ENCODE peak calls at places on chromosomes 3 and 15, in five cellular contexts. One of them, this sample, is unnamed.

GRCh38 chr15:32767236-32767635 is 49.4 kb downstream of the GREM1 start:
- DNase-seq in tibial artery: no peak
- DNase-seq in neural progenitor cell: no peak
- DNase-seq in 8988T: no peak
- DNase-seq in AG10803: no peak
- DNase-seq in this sample: no peak

GRCh38 chr3:66638717-66639116 is 137.9 kb upstream of the LRIG1 start:
- DNase-seq in tibial artery: no peak
- DNase-seq in neural progenitor cell: peak
- DNase-seq in 8988T: no peak
- DNase-seq in AG10803: no peak
- DNase-seq in this sample: no peak

GRCh38 chr3:126910231-126910630 is 72.7 kb upstream of the PLXNA1 start:
- DNase-seq in tibial artery: no peak
- DNase-seq in neural progenitor cell: no peak
- DNase-seq in 8988T: no peak
- DNase-seq in AG10803: no peak
- DNase-seq in this sample: no peak

GRCh38 chr3:151051533-151051932 is 33.9 kb upstream of the MED12L start:
- DNase-seq in tibial artery: no peak
- DNase-seq in neural progenitor cell: no peak
- DNase-seq in 8988T: no peak
- DNase-seq in AG10803: no peak
- DNase-seq in this sample: no peak

GRCh38 chr15:72796515-72797337 is 13.2 kb upstream of the ADPGK start:
- DNase-seq in tibial artery: peak
- DNase-seq in neural progenitor cell: peak
- DNase-seq in 8988T: peak
- DNase-seq in AG10803: peak
- DNase-seq in this sample: no peak

GRCh38 chr3:174784206-174784934 is 74.8 kb upstream of the NAALADL2 start:
- DNase-seq in tibial artery: no peak
- DNase-seq in neural progenitor cell: no peak
- DNase-seq in 8988T: no peak
- DNase-seq in AG10803: no peak
- DNase-seq in this sample: no peak

GRCh38 chr3:184448321-184449160 is 68.7 kb downstream of the CHRD start:
- DNase-seq in tibial artery: no peak
- DNase-seq in neural progenitor cell: no peak
- DNase-seq in 8988T: no peak
- DNase-seq in AG10803: peak
- DNase-seq in this sample: peak

GRCh38 chr15:75836953-75837321 is 6.3 kb upstream of the UBE2Q2 start:
- DNase-seq in tibial artery: no peak
- DNase-seq in neural progenitor cell: no peak
- DNase-seq in 8988T: no peak
- DNase-seq in AG10803: peak
- DNase-seq in this sample: peak

GRCh38 chr3:167876603-167877325 is 141.2 kb downstream of the SERPINI1 start:
- DNase-seq in tibial artery: no peak
- DNase-seq in neural progenitor cell: no peak
- DNase-seq in 8988T: no peak
- DNase-seq in AG10803: peak
- DNase-seq in this sample: no peak

GRCh38 chr3:172520332-172520831 is 2.8 kb downstream of the TNFSF10 start:
- DNase-seq in tibial artery: no peak
- DNase-seq in neural progenitor cell: no peak
- DNase-seq in 8988T: no peak
- DNase-seq in AG10803: peak
- DNase-seq in this sample: peak

GRCh38 chr3:178257491-178257890 is 278.7 kb upstream of the KCNMB2 start:
- DNase-seq in tibial artery: no peak
- DNase-seq in neural progenitor cell: no peak
- DNase-seq in 8988T: no peak
- DNase-seq in AG10803: no peak
- DNase-seq in this sample: no peak

GRCh38 chr3:182671942-182672341 is 121.4 kb upstream of the ATP11B start:
- DNase-seq in tibial artery: no peak
- DNase-seq in neural progenitor cell: no peak
- DNase-seq in 8988T: no peak
- DNase-seq in AG10803: peak
- DNase-seq in this sample: peak

GRCh38 chr3:73179601-73180000 is 118.1 kb downstream of the EBLN2 start:
- DNase-seq in tibial artery: no peak
- DNase-seq in neural progenitor cell: no peak
- DNase-seq in 8988T: no peak
- DNase-seq in AG10803: no peak
- DNase-seq in this sample: no peak

GRCh38 chr3:134197681-134198261 is 52.9 kb downstream of the RYK start:
- DNase-seq in tibial artery: no peak
- DNase-seq in neural progenitor cell: peak
- DNase-seq in 8988T: peak
- DNase-seq in AG10803: peak
- DNase-seq in this sample: peak

GRCh38 chr3:58471025-58471887 is 20.6 kb upstream of the KCTD6 start:
- DNase-seq in tibial artery: no peak
- DNase-seq in neural progenitor cell: peak
- DNase-seq in 8988T: no peak
- DNase-seq in AG10803: peak
- DNase-seq in this sample: peak

GRCh38 chr3:118968111-118968510 is 66.5 kb downstream of the IGSF11 start:
- DNase-seq in tibial artery: no peak
- DNase-seq in neural progenitor cell: peak
- DNase-seq in 8988T: no peak
- DNase-seq in AG10803: no peak
- DNase-seq in this sample: no peak

GRCh38 chr15:88246666-88247446 is 9.7 kb downstream of the NTRK3 start:
- DNase-seq in tibial artery: peak
- DNase-seq in neural progenitor cell: peak
- DNase-seq in 8988T: peak
- DNase-seq in AG10803: peak
- DNase-seq in this sample: no peak

GRCh38 chr3:115862099-115862498 is 238.8 kb downstream of the GAP43 start:
- DNase-seq in tibial artery: no peak
- DNase-seq in neural progenitor cell: no peak
- DNase-seq in 8988T: no peak
- DNase-seq in AG10803: no peak
- DNase-seq in this sample: no peak

GRCh38 chr3:193896419-193896818 is 239.5 kb upstream of the HES1 start:
- DNase-seq in tibial artery: no peak
- DNase-seq in neural progenitor cell: no peak
- DNase-seq in 8988T: no peak
- DNase-seq in AG10803: no peak
- DNase-seq in this sample: no peak

This sample was measured in AG04449.